ENCODE peak calls at places on chromosome 21, in ten cellular contexts. O is BJ; Z is neuronal stem cell; S is thoracic aorta; N is adipocyte; Q is CD4-positive, alpha-beta memory T cell; Y is lower leg skin; H is keratinocyte; G is heart left ventricle; X is suprapubic skin. K is an unnamed sample.

GRCh38 chr21:26840912-26841311 is 4.3 kb downstream of the ADAMTS1 start:
- DNase-seq in O (no peak), Z (no peak), S (peak), N (peak), Q (no peak), Y (peak), H (no peak), G (peak), X (no peak), K (peak)

GRCh38 chr21:16794944-16795343 is 717.9 kb upstream of the CXADR start:
- DNase-seq in O (peak), Z (no peak), S (no peak), N (peak), Q (no peak), Y (no peak), H (no peak), G (peak), X (no peak), K (no peak)

GRCh38 chr21:43864806-43865470 is at the start of gene AGPAT3:
- DNase-seq in O (no peak), Z (no peak), S (no peak), N (peak), Q (no peak), Y (no peak), H (no peak), G (peak), X (no peak), K (no peak)

GRCh38 chr21:17726047-17726446 is 93.1 kb downstream of the C21orf91 start:
- DNase-seq in O (no peak), Z (no peak), S (no peak), N (no peak), Q (no peak), Y (no peak), H (no peak), G (no peak), X (no peak), K (no peak)

GRCh38 chr21:29221259-29221744 is 77.4 kb upstream of the BACH1 start:
- DNase-seq in O (no peak), Z (no peak), S (no peak), N (peak), Q (no peak), Y (no peak), H (no peak), G (no peak), X (no peak), K (no peak)

GRCh38 chr21:27275294-27275927 is 308.5 kb upstream of the ADAMTS5 start:
- DNase-seq in O (peak), Z (no peak), S (no peak), N (peak), Q (no peak), Y (no peak), H (no peak), G (no peak), X (no peak), K (no peak)

GRCh38 chr21:17903029-17903806 is 84.1 kb upstream of the C21orf91 start:
- DNase-seq in O (no peak), Z (no peak), S (no peak), N (peak), Q (no peak), Y (no peak), H (no peak), G (no peak), X (no peak), K (no peak)

GRCh38 chr21:19781881-19782652 is 1216.1 kb upstream of the NCAM2 start:
- DNase-seq in O (no peak), Z (no peak), S (no peak), N (no peak), Q (no peak), Y (no peak), H (no peak), G (no peak), X (no peak), K (no peak)

GRCh38 chr21:25384782-25385181 is 222.5 kb downstream of the MRPL39 start:
- DNase-seq in O (no peak), Z (no peak), S (no peak), N (no peak), Q (no peak), Y (no peak), H (no peak), G (no peak), X (no peak), K (no peak)
- H3K4me3 ChIP-seq in O (no peak), Z (no peak), S (no peak), N (no peak), Q (no peak), Y (no peak), H (no peak), G (no peak), X (no peak), K (no peak)

DNA sequence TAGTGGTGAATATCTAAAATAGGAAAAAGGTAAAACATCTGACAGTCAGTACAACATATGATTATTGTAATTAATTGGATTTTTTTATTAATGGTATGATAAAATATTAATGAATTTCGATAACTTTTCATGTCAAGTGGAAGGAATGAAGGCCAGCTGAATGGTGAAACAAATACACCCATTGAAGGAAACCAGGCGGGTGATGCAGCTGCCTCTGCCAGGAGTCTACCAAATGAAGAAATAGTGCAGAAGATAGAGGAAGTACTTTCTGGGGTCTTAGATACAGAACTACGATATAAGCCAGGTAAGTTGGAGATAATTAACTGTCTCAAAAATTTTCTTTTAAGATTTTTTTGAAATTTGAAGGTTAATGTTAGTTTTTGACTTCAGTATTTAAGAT is 3.2 kb downstream of the SON start:
- DNase-seq in O (no peak), Z (no peak), S (no peak), N (no peak), Q (no peak), Y (no peak), H (no peak), G (no peak), X (no peak), K (no peak)
- H3K4me3 ChIP-seq in O (no peak), Z (no peak), S (no peak), N (peak), Q (no peak), Y (no peak), H (no peak), G (peak), X (no peak), K (no peak)

DNA sequence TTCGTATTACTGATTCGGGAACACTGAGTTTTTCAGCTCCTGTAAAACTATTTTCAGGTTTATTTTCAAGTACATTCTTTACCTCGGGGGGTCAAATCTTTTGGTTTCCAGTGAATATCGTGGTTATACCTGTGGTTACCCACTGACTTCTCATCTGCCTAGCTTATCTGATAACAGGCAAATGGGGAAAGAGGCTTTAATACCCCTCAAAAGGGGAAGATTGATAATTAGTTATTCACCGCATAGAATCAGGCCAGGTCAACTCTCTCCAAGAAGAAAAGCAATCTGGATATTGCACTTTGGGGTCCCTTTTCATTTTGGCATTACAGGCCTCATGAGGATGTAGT is 23.0 kb downstream of the RUNX1 start:
- DNase-seq in O (no peak), Z (no peak), S (no peak), N (no peak), Q (no peak), Y (no peak), H (no peak), G (no peak), X (no peak), K (no peak)
- H3K4me3 ChIP-seq in O (no peak), Z (no peak), S (peak), N (no peak), Q (peak), Y (no peak), H (no peak), G (peak), X (peak), K (no peak)

DNA sequence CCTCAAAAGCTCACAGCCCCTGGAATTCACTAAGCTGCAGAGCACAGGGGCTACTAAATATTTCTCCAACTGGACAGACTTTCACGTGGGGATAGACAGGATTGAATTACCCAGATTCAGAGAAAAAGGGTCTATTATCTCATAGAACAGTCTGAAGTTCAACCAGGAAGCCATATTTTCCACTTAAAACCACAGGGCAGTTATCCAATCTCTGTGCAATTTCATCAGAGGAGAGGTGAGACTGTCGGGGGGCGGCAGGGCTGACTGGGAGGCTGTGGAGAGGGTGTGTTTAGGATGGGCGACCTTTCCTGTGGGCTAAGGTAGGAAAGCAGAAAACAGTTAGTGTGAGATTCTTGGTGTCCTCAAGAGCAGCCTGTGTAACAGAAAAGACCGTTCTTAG is 124.5 kb downstream of the RIPK4 start:
- DNase-seq in O (no peak), Z (no peak), S (no peak), N (peak), Q (no peak), Y (peak), H (no peak), G (no peak), X (no peak), K (no peak)
- H3K4me3 ChIP-seq in O (no peak), Z (no peak), S (no peak), N (peak), Q (no peak), Y (no peak), H (peak), G (no peak), X (no peak), K (no peak)

DNA sequence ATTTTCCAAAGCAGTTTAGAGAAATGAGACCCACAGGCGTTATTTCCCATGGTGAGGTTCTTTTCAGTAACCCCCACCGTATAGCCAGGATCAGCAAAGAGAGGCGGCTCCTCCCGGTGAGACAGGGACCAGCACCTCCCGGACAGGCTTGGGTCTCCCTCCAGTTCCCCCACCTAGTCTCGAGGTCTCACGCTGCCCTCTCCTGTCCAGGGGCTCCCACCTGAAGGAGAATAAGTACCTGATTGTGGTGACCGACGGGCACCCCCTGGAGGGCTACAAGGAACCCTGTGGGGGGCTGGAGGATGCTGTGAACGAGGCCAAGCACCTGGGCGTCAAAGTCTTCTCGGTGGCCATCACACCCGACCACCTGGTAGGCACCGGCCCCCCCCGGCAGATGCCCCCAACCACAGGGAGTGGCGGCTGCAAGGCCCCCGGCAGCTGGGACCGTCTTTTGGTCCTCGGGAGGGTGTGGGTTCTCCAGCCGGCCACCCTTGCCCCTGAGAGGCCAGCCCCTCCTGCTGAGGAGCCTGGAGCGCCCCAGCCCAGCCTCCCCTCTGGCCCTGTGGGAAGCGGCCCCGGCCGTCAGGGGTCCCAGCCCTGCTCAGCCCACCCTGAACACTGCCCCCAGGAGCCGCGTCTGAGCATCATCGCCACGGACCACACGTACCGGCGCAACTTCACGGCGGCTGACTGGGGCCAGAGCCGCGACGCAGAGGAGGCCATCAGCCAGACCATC is 4.9 kb downstream of the COL6A1 start:
- DNase-seq in O (no peak), Z (no peak), S (no peak), N (no peak), Q (no peak), Y (peak), H (no peak), G (peak), X (peak), K (no peak)
- H3K4me3 ChIP-seq in O (no peak), Z (no peak), S (no peak), N (peak), Q (no peak), Y (no peak), H (no peak), G (peak), X (no peak), K (no peak)

GRCh38 chr21:42656872-42657271 is 3.5 kb downstream of the PDE9A start:
- DNase-seq in O (no peak), Z (no peak), S (no peak), N (no peak), Q (no peak), Y (no peak), H (no peak), G (no peak), X (no peak), K (no peak)

GRCh38 chr21:42655797-42656770 is 2.7 kb downstream of the PDE9A start:
- DNase-seq in O (no peak), Z (no peak), S (no peak), N (no peak), Q (no peak), Y (no peak), H (no peak), G (no peak), X (no peak), K (no peak)

GRCh38 chr21:42654179-42654912 is 925 bp downstream of the PDE9A start:
- DNase-seq in O (no peak), Z (peak), S (no peak), N (no peak), Q (no peak), Y (no peak), H (no peak), G (no peak), X (no peak), K (no peak)

GRCh38 chr21:42653492-42654061 is at the start of gene PDE9A:
- DNase-seq in O (no peak), Z (peak), S (no peak), N (peak), Q (no peak), Y (no peak), H (no peak), G (no peak), X (no peak), K (no peak)

DNA sequence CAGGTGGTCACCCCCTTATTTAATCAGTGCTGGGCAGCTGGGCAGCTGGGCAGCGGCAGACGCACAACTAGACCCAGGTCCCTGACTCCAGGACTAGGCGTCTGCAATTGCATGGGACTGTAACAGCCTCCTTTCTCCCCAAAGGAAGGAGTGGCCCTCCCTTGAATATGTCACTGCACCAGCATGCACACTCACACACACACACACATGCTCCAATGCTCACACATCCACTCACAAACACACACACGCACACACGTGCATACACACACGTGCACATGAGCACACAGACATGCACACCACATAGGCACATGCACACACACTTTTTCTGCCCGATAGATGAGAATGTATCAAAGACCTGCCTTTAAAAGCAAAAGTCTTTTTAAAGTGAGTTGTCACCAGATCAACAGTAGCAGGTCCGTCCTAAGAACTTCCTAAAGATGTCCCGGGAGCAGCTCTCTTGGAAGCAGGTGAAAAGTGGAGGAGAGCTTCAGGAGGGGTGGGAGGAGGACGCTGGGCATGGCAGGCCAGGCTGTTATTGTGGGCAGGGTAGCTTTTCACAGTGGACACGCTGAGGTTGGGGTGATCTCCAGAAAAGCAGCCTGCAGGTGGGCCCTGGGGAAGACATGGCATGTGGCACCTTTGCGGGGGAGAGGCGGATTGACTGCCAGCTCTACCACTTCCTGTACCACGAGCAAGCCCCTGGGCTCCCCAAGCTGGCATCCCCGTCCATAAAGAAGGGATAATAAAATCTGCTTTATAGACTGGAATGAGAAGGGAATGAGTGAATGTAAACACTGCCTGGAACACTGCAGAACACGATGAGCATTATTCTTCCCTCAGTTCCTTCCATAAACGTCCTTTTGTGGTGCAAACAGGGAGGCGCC is 1.7 kb downstream of the PDE9A start:
- DNase-seq in O (no peak), Z (no peak), S (no peak), N (no peak), Q (no peak), Y (no peak), H (no peak), G (no peak), X (no peak), K (no peak)
- H3K4me3 ChIP-seq in O (no peak), Z (peak), S (peak), N (no peak), Q (no peak), Y (no peak), H (no peak), G (peak), X (peak), K (peak)

GRCh38 chr21:45112371-45112770 is 38.0 kb downstream of the ADARB1 start:
- DNase-seq in O (no peak), Z (no peak), S (no peak), N (no peak), Q (no peak), Y (no peak), H (no peak), G (no peak), X (no peak), K (no peak)

GRCh38 chr21:45110873-45111624 is 36.7 kb downstream of the ADARB1 start:
- DNase-seq in O (no peak), Z (no peak), S (no peak), N (no peak), Q (no peak), Y (no peak), H (no peak), G (no peak), X (no peak), K (no peak)

GRCh38 chr21:45109831-45110492 is 35.6 kb downstream of the ADARB1 start:
- DNase-seq in O (no peak), Z (no peak), S (no peak), N (no peak), Q (peak), Y (no peak), H (no peak), G (no peak), X (no peak), K (no peak)

GRCh38 chr21:45113543-45113942 is 39.2 kb downstream of the ADARB1 start:
- DNase-seq in O (no peak), Z (no peak), S (no peak), N (no peak), Q (no peak), Y (no peak), H (no peak), G (no peak), X (no peak), K (no peak)

DNA sequence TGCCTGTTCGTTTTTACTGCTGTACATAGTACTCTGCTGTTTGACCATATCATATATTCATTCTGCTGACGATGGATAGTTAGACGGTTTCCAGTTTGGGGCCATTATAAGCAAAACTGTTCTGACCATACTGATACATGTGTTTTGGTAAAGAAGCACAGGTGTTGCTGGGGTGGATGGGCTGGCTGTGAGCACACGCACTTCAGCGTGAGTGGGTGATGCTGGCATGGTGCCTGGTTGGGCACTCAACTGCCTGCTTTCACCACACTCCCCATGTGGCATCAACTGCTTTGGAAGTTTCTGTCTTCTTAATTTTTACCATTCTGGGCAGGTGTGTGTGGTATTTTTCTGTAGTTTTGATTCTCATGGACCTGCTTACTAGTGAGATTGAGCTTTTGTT is 37.3 kb downstream of the ADARB1 start:
- DNase-seq in O (no peak), Z (no peak), S (no peak), N (no peak), Q (no peak), Y (no peak), H (no peak), G (no peak), X (no peak), K (no peak)
- H3K4me3 ChIP-seq in O (no peak), Z (no peak), S (no peak), N (no peak), Q (no peak), Y (no peak), H (no peak), G (no peak), X (no peak), K (no peak)

DNA sequence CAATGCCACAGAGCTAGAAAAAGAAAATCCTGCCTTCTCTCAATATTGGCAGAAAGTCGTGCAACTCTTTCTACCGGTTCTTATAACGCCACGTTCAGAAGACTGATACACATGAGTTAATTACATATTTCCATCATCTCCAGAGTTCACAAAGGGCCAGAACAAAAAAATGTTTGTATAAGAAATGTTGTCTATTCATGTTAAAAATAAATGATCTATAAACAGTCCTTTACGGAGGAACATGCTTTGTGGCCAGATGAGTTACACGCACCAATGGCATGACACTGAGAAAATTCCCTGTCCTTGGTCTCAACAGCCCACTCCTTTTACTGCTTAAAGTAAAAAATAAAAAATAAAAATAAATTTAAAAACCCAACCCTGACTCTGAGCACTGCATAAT is 29.5 kb downstream of the C2CD2 start:
- DNase-seq in O (no peak), Z (no peak), S (no peak), N (peak), Q (no peak), Y (no peak), H (no peak), G (no peak), X (no peak), K (no peak)
- H3K4me3 ChIP-seq in O (no peak), Z (no peak), S (peak), N (peak), Q (no peak), Y (no peak), H (no peak), G (no peak), X (no peak), K (no peak)

GRCh38 chr21:14675774-14676530 is 129.8 kb upstream of the SAMSN1 start:
- DNase-seq in O (no peak), Z (no peak), S (no peak), N (no peak), Q (peak), Y (no peak), H (no peak), G (no peak), X (no peak), K (no peak)

GRCh38 chr21:14678987-14679574 is 133.0 kb upstream of the SAMSN1 start:
- DNase-seq in O (no peak), Z (no peak), S (no peak), N (no peak), Q (no peak), Y (no peak), H (no peak), G (no peak), X (no peak), K (no peak)

GRCh38 chr21:14673649-14674048 is 127.5 kb upstream of the SAMSN1 start:
- DNase-seq in O (no peak), Z (no peak), S (no peak), N (no peak), Q (no peak), Y (no peak), H (no peak), G (no peak), X (no peak), K (no peak)

GRCh38 chr21:14677639-14678179 is 131.6 kb upstream of the SAMSN1 start:
- DNase-seq in O (no peak), Z (no peak), S (no peak), N (no peak), Q (no peak), Y (no peak), H (no peak), G (no peak), X (no peak), K (no peak)

GRCh38 chr21:14677023-14677422 is 130.9 kb upstream of the SAMSN1 start:
- DNase-seq in O (no peak), Z (no peak), S (no peak), N (no peak), Q (no peak), Y (no peak), H (no peak), G (no peak), X (no peak), K (no peak)
- H3K4me3 ChIP-seq in O (no peak), Z (no peak), S (no peak), N (no peak), Q (peak), Y (no peak), H (no peak), G (no peak), X (no peak), K (no peak)

GRCh38 chr21:38376235-38376634 is 119.4 kb downstream of the KCNJ15 start:
- DNase-seq in O (no peak), Z (no peak), S (no peak), N (no peak), Q (no peak), Y (no peak), H (no peak), G (peak), X (no peak), K (no peak)
- H3K4me3 ChIP-seq in O (no peak), Z (no peak), S (peak), N (no peak), Q (no peak), Y (no peak), H (no peak), G (peak), X (no peak), K (no peak)

K was measured in heart right ventricle.